ENCODE peak calls at places on chromosomes 2 and 18, in five cellular contexts. I is heart right ventricle, J is tibial nerve, L is AG04450, R is stomach. K is an unnamed sample.

GRCh38 chr2:2123259-2123658 is 207.8 kb downstream of the MYT1L start:
- DNase-seq in L (no peak), J (no peak), R (no peak), I (no peak), K (no peak)

GRCh38 chr2:143426296-143426695 is 297.1 kb downstream of the ARHGAP15 start:
- DNase-seq in I (no peak), J (no peak), L (peak; percentile 51), R (no peak), K (peak; percentile 77)

GRCh38 chr2:8016688-8017087 is 665.2 kb upstream of the ID2 start:
- DNase-seq in J (no peak), L (no peak), I (no peak), R (no peak), K (no peak)

GRCh38 chr2:176531608-176532007 is 262.4 kb downstream of the MTX2 start:
- DNase-seq in R (no peak), L (no peak), I (no peak), J (no peak), K (no peak)

GRCh38 chr2:108542071-108542470 is 7.8 kb downstream of the LIMS1 start:
- DNase-seq in L (no peak), I (no peak), J (no peak), R (no peak), K (no peak)

GRCh38 chr18:26119246-26119645 is 14.4 kb upstream of the PSMA8 start:
- DNase-seq in J (no peak), I (no peak), L (no peak), R (no peak), K (no peak)

GRCh38 chr18:7579176-7579922 is 12.2 kb downstream of the PTPRM start:
- DNase-seq in L (no peak), I (no peak), J (no peak), R (no peak), K (no peak)

GRCh38 chr18:55097406-55098170 is 138.3 kb upstream of the CCDC68 start:
- DNase-seq in I (no peak), R (no peak), J (no peak), L (no peak), K (no peak)

DNA sequence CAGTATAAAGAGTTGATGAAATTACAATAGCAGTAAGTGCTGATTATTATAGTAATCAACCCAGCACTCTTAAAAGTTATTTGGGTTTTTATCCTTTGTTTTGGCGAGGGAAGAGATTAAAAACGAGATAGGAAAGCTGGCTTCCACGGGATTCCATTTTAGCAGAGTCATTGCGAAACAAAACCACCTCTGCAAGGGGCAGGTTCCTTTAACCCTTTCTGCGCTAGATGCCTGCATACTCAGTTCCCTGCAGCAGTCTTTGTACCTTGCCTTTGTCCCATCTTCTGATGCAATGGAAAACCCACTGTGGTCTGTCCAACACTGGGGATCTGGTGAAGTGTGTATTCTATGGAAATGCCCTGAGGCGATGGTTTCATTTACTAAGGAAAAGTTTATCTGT is 2.7 kb downstream of the YPEL5 start:
- DNase-seq in L (no peak), I (no peak), J (no peak), R (no peak), K (no peak)
- H3K4me3 ChIP-seq in L (no peak overlapping the region), I (no peak overlapping the region), J (no peak overlapping the region), R (no peak overlapping the region), K (no peak overlapping the region)

GRCh38 chr2:161171595-161171929 is 11.3 kb downstream of the TANK start:
- DNase-seq in J (no peak), I (no peak), L (no peak), R (no peak), K (no peak)
- H3K4me3 ChIP-seq in J (no peak overlapping the region), I (no peak overlapping the region), L (no peak overlapping the region), R (no peak overlapping the region), K (no peak overlapping the region)

GRCh38 chr2:111117666-111118454 is 2.9 kb upstream of the BCL2L11 start:
- DNase-seq in J (peak; percentile 20), L (peak; percentile 23), R (peak; percentile 35), I (peak; percentile 32), K (peak; percentile 23)
- H3K4me3 ChIP-seq in J (peak overlapping the region; percentile 82), L (peak overlapping the region; percentile 57), R (peak overlapping the region; percentile 37), I (peak overlapping the region; percentile 40), K (peak overlapping the region; percentile 57)

DNA sequence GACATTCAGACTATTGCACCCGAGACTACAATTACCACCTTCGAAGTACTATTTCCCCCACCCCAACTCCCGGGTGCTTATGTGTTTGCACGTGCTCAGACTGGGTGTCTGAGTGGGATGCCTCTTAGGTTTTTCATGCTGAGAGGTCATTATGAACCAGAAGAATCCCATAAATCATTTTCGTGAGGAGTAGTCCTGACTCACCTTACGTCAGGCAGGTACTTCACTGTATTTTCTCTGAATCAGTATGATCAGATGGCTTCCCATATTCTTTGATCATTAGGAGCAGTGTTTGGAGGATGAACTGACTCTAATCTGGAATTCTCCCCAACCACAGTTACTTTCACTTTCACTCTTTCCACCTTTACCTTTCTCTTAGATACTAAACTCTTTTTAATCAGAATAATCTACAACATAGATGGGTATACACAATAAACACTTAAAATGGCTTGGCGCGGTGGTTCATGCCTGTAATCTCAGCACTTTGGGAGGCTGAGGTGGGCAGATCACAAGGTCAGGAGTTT is 38.4 kb upstream of the STAT4 start:
- DNase-seq in L (no peak), I (no peak), R (no peak), J (no peak), K (no peak)
- H3K4me3 ChIP-seq in L (no peak overlapping the region), I (no peak overlapping the region), R (no peak overlapping the region), J (no peak overlapping the region), K (no peak overlapping the region)

DNA sequence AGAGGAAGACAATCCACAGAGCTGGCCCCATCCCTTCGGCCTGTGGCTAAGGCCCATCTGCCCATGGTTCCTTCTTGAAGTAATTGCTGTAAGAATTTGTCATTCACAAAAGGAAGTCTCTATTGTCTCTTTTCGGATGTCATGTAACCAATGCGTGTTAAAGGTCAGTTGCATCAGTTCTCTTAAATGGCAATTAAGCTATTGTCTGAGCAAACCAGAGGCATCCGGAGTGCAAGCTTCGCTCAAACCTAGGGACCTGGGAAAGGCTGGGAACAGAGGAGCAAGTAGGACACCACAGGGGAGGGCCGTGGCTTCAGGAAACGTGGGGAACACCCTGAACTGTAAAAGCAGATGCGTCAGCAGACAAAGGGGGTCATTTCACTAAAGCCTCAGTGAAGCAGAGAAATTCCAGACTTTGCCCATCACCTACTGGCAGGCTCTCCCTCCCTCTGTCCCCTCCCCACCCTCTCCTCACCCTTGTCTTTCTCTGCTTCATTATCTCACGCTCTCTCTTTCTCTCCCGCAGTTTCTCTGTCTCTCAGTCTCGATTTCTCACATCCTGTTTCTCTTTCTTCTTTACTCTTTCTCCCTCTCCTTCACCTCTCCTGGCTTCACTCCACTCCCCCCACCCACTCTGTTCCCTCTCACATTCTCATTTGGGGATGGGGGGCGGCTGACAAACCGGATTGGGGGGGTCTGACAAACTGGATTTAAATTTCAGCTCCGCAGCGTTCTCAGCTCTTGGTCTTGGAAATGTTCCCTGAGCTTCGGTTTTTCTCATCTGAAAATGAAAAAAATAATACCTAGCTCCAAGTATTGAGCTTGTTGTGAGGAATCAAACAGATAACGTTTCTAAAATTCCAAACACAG is 204.6 kb upstream of the TNP1 start:
- DNase-seq in R (no peak), L (no peak), I (peak; percentile 45), J (peak; percentile 41), K (no peak)
- H3K4me3 ChIP-seq in R (no peak overlapping the region), L (no peak overlapping the region), I (no peak overlapping the region), J (no peak overlapping the region), K (no peak overlapping the region)

DNA sequence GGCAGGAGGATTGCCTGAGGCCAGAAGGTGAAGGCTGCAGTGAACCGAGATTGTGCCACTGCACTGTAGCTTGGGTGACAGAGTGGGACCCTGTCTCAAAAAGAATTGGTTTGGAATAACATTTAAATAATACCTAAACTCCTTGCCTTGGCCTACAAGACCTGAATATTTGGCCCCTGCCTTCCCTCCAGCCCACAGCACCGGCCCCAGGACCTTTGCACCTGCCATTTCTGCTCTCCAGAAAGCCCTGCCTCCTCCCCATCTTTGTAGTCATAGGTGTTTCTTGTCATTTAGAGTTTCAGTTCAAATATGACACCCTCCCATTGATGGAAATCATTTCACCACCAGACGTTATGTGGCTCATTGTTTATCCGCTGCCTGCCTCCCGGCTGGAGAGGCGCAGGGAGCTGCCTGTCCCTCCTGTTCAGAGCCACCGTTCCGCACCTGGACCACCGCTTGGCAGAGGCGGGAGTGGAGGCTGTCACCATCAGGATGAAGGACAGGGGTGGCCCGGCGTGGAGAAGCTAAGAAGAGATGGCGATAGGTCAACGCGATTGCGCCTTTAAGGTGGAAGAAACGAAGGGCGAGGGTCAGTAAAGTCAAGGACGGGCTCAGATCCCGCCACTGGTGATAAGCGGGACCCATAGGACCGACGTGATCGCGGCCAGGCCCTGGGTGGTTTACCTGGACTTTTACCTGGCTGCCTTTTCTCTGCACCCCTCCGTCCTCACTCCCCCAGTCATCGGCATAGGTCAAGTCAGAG is 638 bp upstream of the LPIN1 start:
- DNase-seq in I (no peak), L (no peak), J (no peak), R (no peak), K (no peak)
- H3K4me3 ChIP-seq in I (peak overlapping the region; percentile 85), L (peak overlapping the region; percentile 32), J (peak overlapping the region; percentile 86), R (peak overlapping the region; percentile 83), K (peak overlapping the region; percentile 34)

GRCh38 chr2:173058673-173059072 is 17.0 kb upstream of the MAP3K20 start:
- DNase-seq in J (no peak), R (no peak), L (no peak), I (no peak), K (no peak)
- H3K4me3 ChIP-seq in J (no peak overlapping the region), R (no peak overlapping the region), L (no peak overlapping the region), I (no peak overlapping the region), K (no peak overlapping the region)

GRCh38 chr18:3994061-3994687 is 460.9 kb downstream of the DLGAP1 start:
- DNase-seq in R (no peak), I (no peak), L (no peak), J (no peak), K (no peak)

GRCh38 chr18:3995476-3996102 is 459.5 kb downstream of the DLGAP1 start:
- DNase-seq in R (peak; percentile 64), I (peak; percentile 64), L (peak; percentile 54), J (peak; percentile 68), K (no peak)

GRCh38 chr18:4004176-4004829 is 450.8 kb downstream of the DLGAP1 start:
- DNase-seq in J (no peak), R (no peak), I (no peak), L (no peak), K (no peak)

GRCh38 chr18:3998698-3999333 is 456.3 kb downstream of the DLGAP1 start:
- DNase-seq in I (no peak), L (peak; percentile 30), R (no peak), J (peak; percentile 53), K (no peak)
- H3K4me3 ChIP-seq in I (no peak overlapping the region), L (no peak overlapping the region), R (no peak overlapping the region), J (no peak overlapping the region), K (no peak overlapping the region)

GRCh38 chr2:196276421-196276820 is 105.0 kb upstream of the STK17B start:
- DNase-seq in I (no peak), J (no peak), L (no peak), R (no peak), K (no peak)
- H3K4me3 ChIP-seq in I (no peak overlapping the region), J (no peak overlapping the region), L (no peak overlapping the region), R (no peak overlapping the region), K (no peak overlapping the region)

GRCh38 chr2:84879595-84880394 is 1.1 kb downstream of the TRABD2A start:
- DNase-seq in R (no peak), L (no peak), I (no peak), J (no peak), K (no peak)
- H3K4me3 ChIP-seq in R (peak overlapping the region; percentile 48), L (peak overlapping the region; percentile 76), I (peak overlapping the region; percentile 52), J (peak overlapping the region; percentile 61), K (peak overlapping the region; percentile 56)